ENCODE peak calls at places on chromosomes 16 and 17, in six cellular contexts. One of them, this sample, is unnamed.

GRCh38 chr16:54034684-54035083 is 251.9 kb downstream of the IRX3 start:
- DNase-seq in posterior cingulate gyrus: no peak
- DNase-seq in heart left ventricle: no peak
- DNase-seq in NCI-H1436: no peak
- DNase-seq in GM13976: no peak
- DNase-seq in hypothalamus: no peak
- DNase-seq in this sample: no peak

GRCh38 chr17:67055811-67056745 is 11.7 kb downstream of the CACNG1 start:
- DNase-seq in NCI-H1436: no peak
- DNase-seq in hypothalamus: no peak
- DNase-seq in posterior cingulate gyrus: no peak
- DNase-seq in heart left ventricle: no peak
- DNase-seq in GM13976: no peak
- DNase-seq in this sample: no peak

GRCh38 chr16:6709736-6710135 is 622.9 kb upstream of the RBFOX1 start:
- DNase-seq in NCI-H1436: no peak
- DNase-seq in hypothalamus: no peak
- DNase-seq in heart left ventricle: no peak
- DNase-seq in GM13976: no peak
- DNase-seq in posterior cingulate gyrus: no peak
- DNase-seq in this sample: no peak

GRCh38 chr17:68512967-68513474 is 791 bp downstream of the PRKAR1A start:
- DNase-seq in NCI-H1436: peak
- DNase-seq in hypothalamus: no peak
- DNase-seq in GM13976: no peak
- DNase-seq in posterior cingulate gyrus: no peak
- DNase-seq in heart left ventricle: peak
- DNase-seq in this sample: peak

GRCh38 chr17:29195465-29196081 is 15.4 kb upstream of the MYO18A start:
- DNase-seq in posterior cingulate gyrus: no peak
- DNase-seq in heart left ventricle: no peak
- DNase-seq in hypothalamus: no peak
- DNase-seq in GM13976: peak
- DNase-seq in NCI-H1436: no peak
- DNase-seq in this sample: no peak

GRCh38 chr16:80065565-80065964 is 465.0 kb upstream of the MAF start:
- DNase-seq in GM13976: no peak
- DNase-seq in NCI-H1436: no peak
- DNase-seq in posterior cingulate gyrus: no peak
- DNase-seq in hypothalamus: no peak
- DNase-seq in heart left ventricle: no peak
- DNase-seq in this sample: no peak

GRCh38 chr17:30549864-30550511 is 72.8 kb downstream of the GOSR1 start:
- DNase-seq in hypothalamus: no peak
- DNase-seq in heart left ventricle: no peak
- DNase-seq in GM13976: no peak
- DNase-seq in NCI-H1436: no peak
- DNase-seq in posterior cingulate gyrus: no peak
- DNase-seq in this sample: no peak

GRCh38 chr16:69796285-69797118 is 34.4 kb downstream of the WWP2 start:
- DNase-seq in heart left ventricle: peak
- DNase-seq in posterior cingulate gyrus: peak
- DNase-seq in GM13976: peak
- DNase-seq in hypothalamus: no peak
- DNase-seq in NCI-H1436: peak
- DNase-seq in this sample: peak

GRCh38 chr17:5184284-5184683 is 7.4 kb downstream of the ZNF594 start:
- DNase-seq in GM13976: no peak
- DNase-seq in hypothalamus: no peak
- DNase-seq in NCI-H1436: no peak
- DNase-seq in posterior cingulate gyrus: no peak
- DNase-seq in heart left ventricle: no peak
- DNase-seq in this sample: no peak

GRCh38 chr17:28567604-28568003 is 3.7 kb downstream of the PIGS start:
- DNase-seq in GM13976: peak
- DNase-seq in hypothalamus: no peak
- DNase-seq in NCI-H1436: no peak
- DNase-seq in heart left ventricle: no peak
- DNase-seq in posterior cingulate gyrus: no peak
- DNase-seq in this sample: no peak

GRCh38 chr17:70123193-70123592 is 46.1 kb upstream of the KCNJ2 start:
- DNase-seq in hypothalamus: no peak
- DNase-seq in NCI-H1436: no peak
- DNase-seq in heart left ventricle: no peak
- DNase-seq in posterior cingulate gyrus: no peak
- DNase-seq in GM13976: no peak
- DNase-seq in this sample: no peak

GRCh38 chr16:65445313-65446260 is 323.7 kb upstream of the CDH11 start:
- DNase-seq in posterior cingulate gyrus: no peak
- DNase-seq in NCI-H1436: no peak
- DNase-seq in hypothalamus: no peak
- DNase-seq in heart left ventricle: no peak
- DNase-seq in GM13976: no peak
- DNase-seq in this sample: no peak

GRCh38 chr17:74566132-74566753 is 1.1 kb downstream of the CD300H start:
- DNase-seq in NCI-H1436: peak
- DNase-seq in GM13976: peak
- DNase-seq in hypothalamus: no peak
- DNase-seq in posterior cingulate gyrus: no peak
- DNase-seq in heart left ventricle: no peak
- DNase-seq in this sample: peak

GRCh38 chr17:74840989-74841666 is 18.6 kb downstream of the GRIN2C start:
- DNase-seq in GM13976: no peak
- DNase-seq in hypothalamus: peak
- DNase-seq in posterior cingulate gyrus: peak
- DNase-seq in heart left ventricle: peak
- DNase-seq in NCI-H1436: no peak
- DNase-seq in this sample: peak

GRCh38 chr16:84941916-84942315 is 69.4 kb downstream of the ZDHHC7 start:
- DNase-seq in posterior cingulate gyrus: no peak
- DNase-seq in hypothalamus: no peak
- DNase-seq in heart left ventricle: no peak
- DNase-seq in NCI-H1436: no peak
- DNase-seq in GM13976: no peak
- DNase-seq in this sample: no peak